ENCODE peak calls at places on chromosomes 3 and 15, in seven cellular contexts. One of them, this sample, is unnamed.

GRCh38 chr3:56233742-56234141 is 234.5 kb downstream of the ERC2 start:
- DNase-seq in right lobe of liver: no peak
- DNase-seq in Peyer's patch: no peak
- DNase-seq in ovary: no peak
- DNase-seq in transverse colon: no peak
- DNase-seq in tibial nerve: no peak
- DNase-seq in breast epithelium: no peak
- DNase-seq in this sample: no peak

GRCh38 chr15:30940359-30940758 is 36.6 kb downstream of the FAN1 start:
- DNase-seq in right lobe of liver: peak; percentile 54
- DNase-seq in Peyer's patch: no peak
- DNase-seq in ovary: no peak
- DNase-seq in transverse colon: peak; percentile 40
- DNase-seq in tibial nerve: no peak
- DNase-seq in breast epithelium: no peak
- DNase-seq in this sample: peak; percentile 67

GRCh38 chr3:99637381-99638111 is 848 bp upstream of the COL8A1 start:
- DNase-seq in right lobe of liver: no peak
- DNase-seq in Peyer's patch: no peak
- DNase-seq in ovary: peak; percentile 51
- DNase-seq in transverse colon: no peak
- DNase-seq in tibial nerve: no peak
- DNase-seq in breast epithelium: no peak
- DNase-seq in this sample: no peak

GRCh38 chr15:28096720-28097431 is 2.2 kb downstream of the OCA2 start:
- DNase-seq in right lobe of liver: no peak
- DNase-seq in Peyer's patch: no peak
- DNase-seq in ovary: no peak
- DNase-seq in transverse colon: no peak
- DNase-seq in tibial nerve: no peak
- DNase-seq in breast epithelium: no peak
- DNase-seq in this sample: no peak

GRCh38 chr3:50194128-50194902 is 2.9 kb downstream of the GNAT1 start:
- DNase-seq in right lobe of liver: peak; percentile 79
- DNase-seq in Peyer's patch: peak; percentile 75
- DNase-seq in ovary: peak; percentile 86
- DNase-seq in transverse colon: peak; percentile 74
- DNase-seq in tibial nerve: peak; percentile 33
- DNase-seq in breast epithelium: peak; percentile 70
- DNase-seq in this sample: peak; percentile 73

GRCh38 chr3:160829486-160830009 is 73.5 kb downstream of the PPM1L start:
- DNase-seq in right lobe of liver: no peak
- DNase-seq in Peyer's patch: no peak
- DNase-seq in ovary: no peak
- DNase-seq in transverse colon: no peak
- DNase-seq in tibial nerve: no peak
- DNase-seq in breast epithelium: no peak
- DNase-seq in this sample: no peak

GRCh38 chr3:157500232-157500631 is 3.0 kb downstream of the VEPH1 start:
- DNase-seq in right lobe of liver: no peak
- DNase-seq in Peyer's patch: no peak
- DNase-seq in ovary: no peak
- DNase-seq in transverse colon: peak; percentile 8
- DNase-seq in tibial nerve: no peak
- DNase-seq in breast epithelium: no peak
- DNase-seq in this sample: no peak

GRCh38 chr15:36887214-36888017 is 212.9 kb downstream of the MEIS2 start:
- DNase-seq in right lobe of liver: peak; percentile 29
- DNase-seq in Peyer's patch: no peak
- DNase-seq in ovary: no peak
- DNase-seq in transverse colon: no peak
- DNase-seq in tibial nerve: no peak
- DNase-seq in breast epithelium: no peak
- DNase-seq in this sample: no peak

GRCh38 chr3:188270423-188270972 is 116.5 kb downstream of the LPP start:
- DNase-seq in right lobe of liver: no peak
- DNase-seq in Peyer's patch: no peak
- DNase-seq in ovary: no peak
- DNase-seq in transverse colon: no peak
- DNase-seq in tibial nerve: no peak
- DNase-seq in breast epithelium: no peak
- DNase-seq in this sample: no peak

GRCh38 chr3:158152186-158152585 is 42.3 kb downstream of the RSRC1 start:
- DNase-seq in right lobe of liver: no peak
- DNase-seq in Peyer's patch: no peak
- DNase-seq in ovary: no peak
- DNase-seq in transverse colon: no peak
- DNase-seq in tibial nerve: no peak
- DNase-seq in breast epithelium: no peak
- DNase-seq in this sample: no peak

GRCh38 chr15:85639752-85640381 is 154.9 kb downstream of the KLHL25 start:
- DNase-seq in right lobe of liver: no peak
- DNase-seq in Peyer's patch: no peak
- DNase-seq in ovary: no peak
- DNase-seq in transverse colon: no peak
- DNase-seq in tibial nerve: no peak
- DNase-seq in breast epithelium: no peak
- DNase-seq in this sample: no peak
- TF ChIP-seq POLR2A in right lobe of liver: no peak
- TF ChIP-seq POLR2A in Peyer's patch: no peak
- TF ChIP-seq POLR2A in ovary: no peak
- TF ChIP-seq POLR2A in transverse colon: no peak
- TF ChIP-seq POLR2A in tibial nerve: no peak
- TF ChIP-seq POLR2A in breast epithelium: no peak
- TF ChIP-seq POLR2A in this sample: no peak

GRCh38 chr3:16374047-16375019 is 109.3 kb downstream of the OXNAD1 start:
- DNase-seq in right lobe of liver: no peak
- DNase-seq in Peyer's patch: no peak
- DNase-seq in ovary: no peak
- DNase-seq in transverse colon: no peak
- DNase-seq in tibial nerve: no peak
- DNase-seq in breast epithelium: no peak
- DNase-seq in this sample: no peak
- H3K4me1 ChIP-seq in right lobe of liver: no peaks in the 10 kb centered on the region
- H3K4me1 ChIP-seq in Peyer's patch: no peaks in the 10 kb centered on the region
- H3K4me1 ChIP-seq in ovary: peaks cover 16% of the 10 kb centered on the region
- H3K4me1 ChIP-seq in transverse colon: peaks cover 29% of the 10 kb centered on the region
- H3K4me1 ChIP-seq in tibial nerve: no peaks in the 10 kb centered on the region
- H3K4me1 ChIP-seq in breast epithelium: no peaks in the 10 kb centered on the region
- H3K4me1 ChIP-seq in this sample: peaks cover 37% of the 10 kb centered on the region

DNA sequence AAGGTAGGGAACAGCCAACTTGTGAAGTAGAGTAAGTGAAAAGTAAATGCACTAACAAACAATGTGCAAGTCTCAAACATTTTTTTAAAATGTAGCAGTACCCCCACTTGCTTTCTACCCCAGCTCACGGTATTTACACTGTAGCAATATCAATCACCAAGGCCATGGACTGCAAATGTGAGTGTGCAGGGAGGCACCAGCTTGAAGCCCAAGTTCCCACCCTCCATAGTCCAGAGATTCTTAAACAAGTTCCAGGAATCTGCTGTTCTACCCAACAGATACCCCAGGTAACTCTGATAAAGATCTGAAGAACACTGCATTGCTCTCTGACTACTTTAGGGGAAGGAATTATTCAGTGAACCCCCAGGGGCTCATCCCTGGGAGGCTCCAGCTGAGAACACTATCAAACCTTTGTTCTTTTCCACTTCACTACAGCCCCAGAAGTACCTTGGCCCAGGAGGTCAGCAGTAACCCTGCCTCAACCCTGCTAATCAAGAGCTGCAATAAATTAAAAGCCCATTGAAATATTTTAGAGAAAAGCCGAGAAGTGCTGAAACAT is 86.1 kb downstream of the FOXP1 start:
- DNase-seq in right lobe of liver: no peak
- DNase-seq in Peyer's patch: no peak
- DNase-seq in ovary: no peak
- DNase-seq in transverse colon: no peak
- DNase-seq in tibial nerve: no peak
- DNase-seq in breast epithelium: no peak
- DNase-seq in this sample: no peak
- TF ChIP-seq POLR2A in right lobe of liver: no peak
- TF ChIP-seq POLR2A in Peyer's patch: no peak
- TF ChIP-seq POLR2A in ovary: no peak
- TF ChIP-seq POLR2A in transverse colon: no peak
- TF ChIP-seq POLR2A in tibial nerve: no peak
- TF ChIP-seq POLR2A in breast epithelium: no peak
- TF ChIP-seq POLR2A in this sample: no peak

GRCh38 chr3:125055165-125055912 is 458 bp downstream of the HEG1 start:
- DNase-seq in right lobe of liver: peak; percentile 53
- DNase-seq in Peyer's patch: peak; percentile 58
- DNase-seq in ovary: peak; percentile 77
- DNase-seq in transverse colon: no peak
- DNase-seq in tibial nerve: no peak
- DNase-seq in breast epithelium: no peak
- DNase-seq in this sample: no peak

GRCh38 chr3:125054436-125055164 is 1.2 kb downstream of the HEG1 start:
- DNase-seq in right lobe of liver: no peak
- DNase-seq in Peyer's patch: no peak
- DNase-seq in ovary: no peak
- DNase-seq in transverse colon: no peak
- DNase-seq in tibial nerve: no peak
- DNase-seq in breast epithelium: no peak
- DNase-seq in this sample: no peak

GRCh38 chr3:125057186-125057850 is 1.5 kb upstream of the HEG1 start:
- DNase-seq in right lobe of liver: no peak
- DNase-seq in Peyer's patch: no peak
- DNase-seq in ovary: no peak
- DNase-seq in transverse colon: no peak
- DNase-seq in tibial nerve: no peak
- DNase-seq in breast epithelium: no peak
- DNase-seq in this sample: no peak

GRCh38 chr3:125058529-125058928 is 2.7 kb upstream of the HEG1 start:
- DNase-seq in right lobe of liver: no peak
- DNase-seq in Peyer's patch: no peak
- DNase-seq in ovary: no peak
- DNase-seq in transverse colon: no peak
- DNase-seq in tibial nerve: no peak
- DNase-seq in breast epithelium: no peak
- DNase-seq in this sample: no peak

DNA sequence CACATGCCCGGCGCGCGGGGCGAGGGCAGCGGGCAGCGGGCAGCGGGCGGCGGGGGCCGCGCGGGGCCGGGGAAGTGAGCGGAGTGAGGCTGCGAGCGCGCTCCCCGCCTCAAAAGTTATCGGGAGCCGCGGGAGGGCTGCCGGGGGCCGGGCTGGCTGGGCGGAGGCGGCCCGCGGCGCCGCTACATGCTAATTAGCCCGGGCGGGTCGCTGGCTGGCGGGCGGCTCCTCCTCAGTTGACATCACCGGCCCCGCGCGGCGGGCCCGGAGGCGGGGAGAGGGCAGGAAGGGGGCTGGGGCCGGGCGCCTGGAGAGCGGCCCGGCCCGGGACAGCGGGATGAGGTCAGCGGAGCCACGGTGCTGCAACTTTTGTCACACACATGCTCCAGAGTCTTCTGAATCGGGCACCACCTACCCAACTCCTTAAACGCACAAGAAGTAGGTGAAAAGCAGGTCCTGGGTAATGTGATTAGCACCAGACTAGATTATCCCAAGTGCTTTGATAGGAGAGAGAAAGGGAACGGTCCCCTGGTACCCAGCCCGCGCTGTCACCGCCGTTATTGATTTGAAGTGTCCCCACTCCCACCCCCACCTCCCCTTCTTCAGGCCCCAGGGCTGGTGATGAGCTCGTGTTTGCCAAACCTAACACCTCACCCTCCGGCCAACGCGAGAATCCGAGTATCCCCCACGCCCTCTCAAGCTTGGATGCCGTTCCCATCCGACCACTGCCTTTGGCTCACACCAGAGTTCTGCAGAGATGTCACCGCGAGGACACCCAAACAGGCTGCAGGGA is at the start of gene HEG1:
- DNase-seq in right lobe of liver: peak; percentile 96
- DNase-seq in Peyer's patch: peak; percentile 82
- DNase-seq in ovary: peak; percentile 89
- DNase-seq in transverse colon: peak; percentile 85
- DNase-seq in tibial nerve: peak; percentile 85
- DNase-seq in breast epithelium: peak; percentile 75
- DNase-seq in this sample: peak; percentile 81
- H3K4me1 ChIP-seq in right lobe of liver: peaks cover 16% of the 10 kb centered on the region
- H3K4me1 ChIP-seq in Peyer's patch: peaks cover 32% of the 10 kb centered on the region
- H3K4me1 ChIP-seq in ovary: peaks cover 17% of the 10 kb centered on the region
- H3K4me1 ChIP-seq in transverse colon: peaks cover 60% of the 10 kb centered on the region
- H3K4me1 ChIP-seq in tibial nerve: no peaks in the 10 kb centered on the region
- H3K4me1 ChIP-seq in breast epithelium: peaks cover 7% of the 10 kb centered on the region
- H3K4me1 ChIP-seq in this sample: peaks cover 64% of the 10 kb centered on the region

GRCh38 chr15:84828433-84828908 is 11.3 kb downstream of the ALPK3 start:
- DNase-seq in right lobe of liver: no peak
- DNase-seq in Peyer's patch: no peak
- DNase-seq in ovary: peak; percentile 69
- DNase-seq in transverse colon: no peak
- DNase-seq in tibial nerve: no peak
- DNase-seq in breast epithelium: no peak
- DNase-seq in this sample: no peak

GRCh38 chr15:84826369-84826823 is 9.2 kb downstream of the ALPK3 start:
- DNase-seq in right lobe of liver: peak; percentile 53
- DNase-seq in Peyer's patch: no peak
- DNase-seq in ovary: peak; percentile 57
- DNase-seq in transverse colon: peak; percentile 50
- DNase-seq in tibial nerve: no peak
- DNase-seq in breast epithelium: no peak
- DNase-seq in this sample: peak; percentile 76

GRCh38 chr15:84829428-84829827 is 12.3 kb downstream of the ALPK3 start:
- DNase-seq in right lobe of liver: no peak
- DNase-seq in Peyer's patch: no peak
- DNase-seq in ovary: no peak
- DNase-seq in transverse colon: no peak
- DNase-seq in tibial nerve: no peak
- DNase-seq in breast epithelium: no peak
- DNase-seq in this sample: no peak

GRCh38 chr15:84824260-84824690 is 7.1 kb downstream of the ALPK3 start:
- DNase-seq in right lobe of liver: no peak
- DNase-seq in Peyer's patch: no peak
- DNase-seq in ovary: peak; percentile 75
- DNase-seq in transverse colon: peak; percentile 47
- DNase-seq in tibial nerve: peak; percentile 36
- DNase-seq in breast epithelium: no peak
- DNase-seq in this sample: no peak

DNA sequence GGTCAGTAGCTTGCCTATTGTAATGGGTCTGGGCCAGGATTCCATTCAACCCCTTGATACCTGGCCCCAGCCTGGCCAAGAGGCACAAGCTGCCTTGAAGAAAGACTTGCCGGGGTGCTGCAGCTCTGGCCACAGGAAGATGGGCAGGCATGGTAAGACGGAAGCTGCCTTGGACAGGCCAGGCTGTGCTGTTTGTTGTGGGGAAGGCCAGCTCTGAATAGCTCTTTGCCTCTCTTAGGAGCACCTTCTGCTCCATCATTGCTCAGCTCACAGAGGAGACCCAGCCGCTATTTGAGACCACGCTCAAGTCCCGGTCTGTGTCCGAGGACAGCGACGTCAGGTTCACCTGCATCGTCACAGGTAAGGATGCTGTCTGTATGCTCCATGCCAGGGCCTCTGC is 10.1 kb downstream of the ALPK3 start:
- DNase-seq in right lobe of liver: no peak
- DNase-seq in Peyer's patch: no peak
- DNase-seq in ovary: no peak
- DNase-seq in transverse colon: no peak
- DNase-seq in tibial nerve: no peak
- DNase-seq in breast epithelium: no peak
- DNase-seq in this sample: no peak
- TF ChIP-seq POLR2A in right lobe of liver: no peak
- TF ChIP-seq POLR2A in Peyer's patch: no peak
- TF ChIP-seq POLR2A in ovary: no peak
- TF ChIP-seq POLR2A in transverse colon: no peak
- TF ChIP-seq POLR2A in tibial nerve: no peak
- TF ChIP-seq POLR2A in breast epithelium: no peak
- TF ChIP-seq POLR2A in this sample: no peak

GRCh38 chr3:149186219-149186618 is 35.4 kb downstream of the CP start:
- DNase-seq in right lobe of liver: no peak
- DNase-seq in Peyer's patch: no peak
- DNase-seq in ovary: no peak
- DNase-seq in transverse colon: no peak
- DNase-seq in tibial nerve: no peak
- DNase-seq in breast epithelium: no peak
- DNase-seq in this sample: no peak
- H3K4me1 ChIP-seq in right lobe of liver: no peaks in the 10 kb centered on the region
- H3K4me1 ChIP-seq in Peyer's patch: no peaks in the 10 kb centered on the region
- H3K4me1 ChIP-seq in ovary: no peaks in the 10 kb centered on the region
- H3K4me1 ChIP-seq in transverse colon: no peaks in the 10 kb centered on the region
- H3K4me1 ChIP-seq in tibial nerve: no peaks in the 10 kb centered on the region
- H3K4me1 ChIP-seq in breast epithelium: no peaks in the 10 kb centered on the region
- H3K4me1 ChIP-seq in this sample: no peaks in the 10 kb centered on the region

This sample was measured in stomach.